ENCODE peak calls at places on chromosomes 4 and X, in ten cellular contexts. V is GM10248, L is breast epithelium, B is WERI-Rb-1, O is cardiac fibroblast, A is MCF 10A, C is foreskin keratinocyte, M is Panc1, D is foreskin fibroblast, K is psoas muscle. Q is an unnamed sample.

GRCh38 chr4:142781114-142781513 is 65.0 kb downstream of the INPP4B start:
- DNase-seq in V (no peak), D (no peak), M (no peak), O (no peak), A (peak; percentile 29), K (no peak), L (no peak), B (no peak), C (no peak), Q (no peak)

GRCh38 chr4:98601719-98602118 is 56.7 kb downstream of the TSPAN5 start:
- DNase-seq in L (no peak), D (peak; percentile 54), K (no peak), C (peak; percentile 81), B (no peak), O (peak; percentile 67), V (no peak), A (peak; percentile 41), M (no peak), Q (no peak)

GRCh38 chr4:72205831-72206230 is 174.0 kb downstream of the NPFFR2 start:
- DNase-seq in B (no peak), O (no peak), C (peak; percentile 14), K (no peak), A (no peak), L (no peak), D (no peak), M (no peak), V (no peak), Q (no peak)

GRCh38 chr4:5019796-5020195 is 538 bp upstream of the CYTL1 start:
- DNase-seq in C (no peak), K (no peak), D (no peak), A (no peak), O (no peak), B (no peak), V (no peak), L (no peak), M (no peak), Q (no peak)

GRCh38 chr4:38691251-38692008 is 27.4 kb downstream of the KLF3 start:
- DNase-seq in M (no peak), K (no peak), O (peak; percentile 88), B (no peak), L (no peak), C (no peak), A (no peak), V (no peak), D (peak; percentile 74), Q (no peak)

GRCh38 chrX:63929608-63930007 is 144.6 kb upstream of the ARHGEF9 start:
- DNase-seq in V (no peak), A (no peak), C (no peak), L (no peak), K (no peak), M (no peak), D (no peak), B (no peak), O (no peak), Q (no peak)

GRCh38 chr4:125331116-125331515 is 16.4 kb downstream of the FAT4 start:
- DNase-seq in V (no peak), M (no peak), C (no peak), B (peak; percentile 41), O (no peak), L (no peak), K (no peak), A (no peak), D (no peak), Q (no peak)

GRCh38 chr4:124970011-124970410 is 257.5 kb upstream of the ANKRD50 start:
- DNase-seq in O (peak; percentile 68), L (no peak), A (no peak), K (no peak), C (peak; percentile 66), V (no peak), B (no peak), D (peak; percentile 41), M (no peak), Q (no peak)

GRCh38 chrX:41153453-41153852 is 68.2 kb downstream of the USP9X start:
- DNase-seq in V (no peak), D (peak; percentile 50), L (no peak), A (peak; percentile 83), K (no peak), C (peak; percentile 20), O (peak; percentile 21), B (no peak), M (no peak), Q (no peak)

GRCh38 chrX:110786486-110786885 is 9.1 kb downstream of the CHRDL1 start:
- DNase-seq in O (no peak), A (no peak), C (no peak), L (no peak), V (no peak), B (no peak), M (no peak), K (no peak), D (no peak), Q (no peak)

GRCh38 chrX:107559506-107559905 is 68.8 kb upstream of the PRPS1 start:
- DNase-seq in C (no peak), K (no peak), B (no peak), O (peak; percentile 2), V (no peak), A (no peak), D (no peak), L (no peak), M (no peak), Q (no peak)

GRCh38 chrX:105191878-105192277 is 28.6 kb downstream of the TEX13A start:
- DNase-seq in M (peak; percentile 1), L (no peak), A (peak; percentile 50), V (peak; percentile 8), B (peak; percentile 25), O (peak; percentile 20), D (no peak), K (no peak), C (peak; percentile 19), Q (no peak)

GRCh38 chr4:129218897-129219296 is 122.9 kb downstream of the C4orf33 start:
- DNase-seq in O (peak; percentile 47), A (no peak), D (peak; percentile 2), M (no peak), C (peak; percentile 44), V (no peak), K (no peak), L (no peak), B (no peak), Q (no peak)

GRCh38 chrX:103417933-103418332 is 41.6 kb downstream of the BEX3 start:
- DNase-seq in B (no peak), L (no peak), D (no peak), O (peak; percentile 23), C (no peak), V (no peak), M (no peak), K (no peak), A (no peak), Q (no peak)

GRCh38 chr4:47531954-47532321 is 46.9 kb downstream of the ATP10D start:
- DNase-seq in A (peak; percentile 8), M (no peak), L (peak; percentile 40), D (no peak), K (no peak), O (no peak), V (no peak), C (no peak), B (no peak), Q (no peak)

GRCh38 chr4:168150651-168151050 is 58.3 kb downstream of the ANXA10 start:
- DNase-seq in V (no peak), L (no peak), C (no peak), M (no peak), A (no peak), D (no peak), B (no peak), K (no peak), O (no peak), Q (no peak)

GRCh38 chrX:28586891-28587635 is at the start of gene IL1RAPL1:
- DNase-seq in A (peak; percentile 51), K (no peak), L (no peak), M (no peak), V (no peak), B (peak; percentile 8), O (peak; percentile 65), D (no peak), C (peak; percentile 41), Q (no peak)

GRCh38 chr4:140757220-140757607 is 1.0 kb upstream of the TBC1D9 start:
- DNase-seq in A (no peak), D (no peak), L (no peak), O (no peak), M (no peak), V (no peak), K (no peak), C (no peak), B (no peak), Q (no peak)
- TF ChIP-seq CTCF in A (no peak), D (no peak), L (no peak), O (no peak), M (no peak), V (no peak), K (no peak), C (no peak), B (no peak), Q (no peak)

GRCh38 chr4:184310171-184310567 is 92.5 kb upstream of the ENPP6 start:
- DNase-seq in K (peak; percentile 48), C (no peak), O (peak; percentile 19), B (no peak), D (no peak), V (peak; percentile 57), M (no peak), L (no peak), A (peak; percentile 47), Q (no peak)
- TF ChIP-seq CTCF in K (no peak), C (peak; percentile 32), O (peak; percentile 26), B (peak; percentile 73), D (no peak), V (peak; percentile 44), M (no peak), L (no peak), A (no peak), Q (peak; percentile 36)

DNA sequence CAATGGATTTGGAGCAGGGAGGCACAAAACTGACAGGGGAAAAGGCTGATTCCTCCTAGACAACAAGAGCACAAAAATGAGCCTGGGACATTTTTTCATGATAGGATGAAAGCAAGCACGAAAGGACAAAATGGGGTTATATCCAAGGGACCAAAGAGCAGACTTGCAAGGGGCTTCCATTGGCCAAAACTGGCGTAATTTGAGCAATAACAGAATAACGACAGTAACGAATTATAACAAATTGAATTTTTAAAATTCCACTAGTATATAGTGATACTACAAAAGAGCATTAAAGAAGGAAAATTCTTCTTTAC is 10.3 kb downstream of the SPP1 start:
- DNase-seq in M (no peak), B (no peak), A (no peak), D (no peak), L (no peak), K (no peak), O (no peak), V (no peak), C (no peak), Q (no peak)
- TF ChIP-seq CTCF in M (peak; percentile 47), B (no peak), A (no peak), D (no peak), L (no peak), K (peak; percentile 2), O (no peak), V (no peak), C (no peak), Q (no peak)

DNA sequence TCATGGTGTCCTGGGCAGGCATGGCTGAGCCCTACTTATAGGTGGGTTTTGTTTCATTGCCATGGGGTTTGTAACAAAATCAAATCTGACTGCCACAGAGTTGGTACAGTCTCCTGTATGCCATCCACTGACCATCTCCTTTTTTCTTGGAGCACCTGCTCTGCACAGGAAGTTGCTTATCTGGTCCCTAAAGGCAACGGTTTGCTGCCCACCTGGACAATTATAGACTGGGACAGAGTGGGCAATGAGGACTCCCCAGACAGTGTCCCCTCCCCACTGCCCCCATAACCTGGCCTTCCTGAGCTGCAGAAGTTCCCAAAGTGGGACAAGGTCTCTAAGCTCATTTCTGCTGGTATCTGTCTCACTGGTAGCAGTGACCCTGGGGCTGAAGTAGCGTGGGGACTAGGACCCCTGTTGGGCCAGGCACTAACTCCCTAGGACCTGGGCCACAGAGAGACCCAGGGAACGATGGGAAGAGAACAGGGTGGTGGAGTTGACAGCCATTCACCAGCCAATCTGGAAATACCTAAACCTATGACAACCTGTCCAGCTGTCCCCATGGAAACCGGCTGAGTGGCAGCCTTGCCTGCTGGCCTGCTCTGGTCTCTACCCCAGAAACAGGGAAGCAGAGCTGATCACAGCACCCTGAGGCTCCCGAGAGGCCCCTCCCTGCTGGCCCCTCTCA is 64.7 kb downstream of the WFS1 start:
- DNase-seq in D (no peak), M (no peak), O (no peak), L (no peak), C (no peak), K (peak; percentile 14), A (no peak), V (no peak), B (no peak), Q (no peak)
- TF ChIP-seq CTCF in D (no peak), M (no peak), O (no peak), L (no peak), C (no peak), K (no peak), A (no peak), V (no peak), B (no peak), Q (no peak)

Q was measured in right lobe of liver.